ENCODE peak calls at places on chromosome 5, in nine cellular contexts. P is AG08395; K is aorta; G is effector memory CD8-positive, alpha-beta T cell; Z is amniotic stem cell; L is transverse colon; C is H9; M is hepatocyte; A is activated T-helper 1 cell treated with anti-CD3 and anti-CD28 coated beads, Interleukin-12 subunit alpha, Interleukin-12 subunit beta, Interleukin-2, Interleukin-4 antibody, amounts not matched to agents 30 ng/mL and 10 ng/mL and 1 ng/mL, durations not matched to agents 14 hours and 24 hours and 36 hours. F is an unnamed sample.
A peak's percentile ranks its signal among the peaks of the same experiment; 100 is the strongest.

GRCh38 chr5:172858511-172858989 is 24.5 kb downstream of the ERGIC1 start:
- DNase-seq in P (no peak), K (no peak), G (no peak), Z (no peak), L (peak; percentile 51), C (no peak), M (peak; percentile 69), A (no peak), F (no peak)

GRCh38 chr5:103428411-103428871 is 134.1 kb downstream of the NUDT12 start:
- DNase-seq in P (no peak), K (no peak), G (no peak), Z (no peak), L (no peak), C (no peak), M (no peak), A (no peak), F (no peak)

GRCh38 chr5:10479226-10479721 is 37.6 kb downstream of the ROPN1L start:
- DNase-seq in P (peak; percentile 92), K (no peak), G (no peak), Z (peak; percentile 52), L (peak; percentile 85), C (no peak), M (no peak), A (no peak), F (no peak)

GRCh38 chr5:172492097-172492840 is 37.9 kb upstream of the SH3PXD2B start:
- DNase-seq in P (no peak), K (no peak), G (no peak), Z (no peak), L (no peak), C (peak; percentile 10), M (no peak), A (no peak), F (no peak)

GRCh38 chr5:33275921-33276705 is 164.7 kb upstream of the TARS1 start:
- DNase-seq in P (peak; percentile 58), K (no peak), G (no peak), Z (no peak), L (no peak), C (no peak), M (no peak), A (no peak), F (no peak)

GRCh38 chr5:96093340-96093739 is 131.7 kb upstream of the ELL2 start:
- DNase-seq in P (no peak), K (no peak), G (no peak), Z (no peak), L (no peak), C (no peak), M (no peak), A (no peak), F (no peak)

GRCh38 chr5:56662891-56663290 is 152.5 kb upstream of the MAP3K1 start:
- DNase-seq in P (no peak), K (no peak), G (no peak), Z (no peak), L (no peak), C (no peak), M (no peak), A (no peak), F (no peak)

GRCh38 chr5:136526798-136527197 is 161.5 kb upstream of the TRPC7 start:
- DNase-seq in P (no peak), K (no peak), G (no peak), Z (no peak), L (no peak), C (no peak), M (no peak), A (no peak), F (no peak)

GRCh38 chr5:1807479-1808185 is 6.4 kb downstream of the NDUFS6 start:
- DNase-seq in P (no peak), K (peak; percentile 48), G (no peak), Z (no peak), L (no peak), C (no peak), M (no peak), A (no peak), F (no peak)

GRCh38 chr5:151005975-151006576 is 14.3 kb upstream of the GPX3 start:
- DNase-seq in P (peak; percentile 41), K (peak; percentile 90), G (no peak), Z (no peak), L (peak; percentile 74), C (no peak), M (peak; percentile 48), A (no peak), F (no peak)

GRCh38 chr5:132076202-132076830 is 2.7 kb downstream of the CSF2 start:
- DNase-seq in P (no peak), K (peak; percentile 66), G (no peak), Z (no peak), L (no peak), C (no peak), M (no peak), A (no peak), F (no peak)

GRCh38 chr5:16518606-16519005 is 53.0 kb upstream of the ZNF622 start:
- DNase-seq in P (no peak), K (no peak), G (no peak), Z (no peak), L (no peak), C (no peak), M (no peak), A (no peak), F (no peak)

GRCh38 chr5:148372331-148372730 is 11.4 kb upstream of the FBXO38 start:
- DNase-seq in P (no peak), K (no peak), G (no peak), Z (no peak), L (no peak), C (no peak), M (no peak), A (no peak), F (no peak)

GRCh38 chr5:159316519-159317383 is 13.5 kb downstream of the IL12B start:
- DNase-seq in P (peak; percentile 55), K (no peak), G (peak; percentile 37), Z (no peak), L (peak; percentile 41), C (peak; percentile 61), M (peak; percentile 68), A (peak; percentile 20), F (no peak)

GRCh38 chr5:5572010-5572982 is 149.8 kb downstream of the ICE1 start:
- DNase-seq in P (no peak), K (peak; percentile 94), G (no peak), Z (no peak), L (peak; percentile 13), C (peak; percentile 42), M (no peak), A (no peak), F (no peak)

GRCh38 chr5:95812100-95812472 is 10.4 kb downstream of the GLRX start:
- DNase-seq in P (no peak), K (no peak), G (no peak), Z (no peak), L (no peak), C (no peak), M (peak; percentile 58), A (no peak), F (no peak)

GRCh38 chr5:132777209-132778069 is at the start of gene SEPTIN8:
- DNase-seq in P (peak; percentile 61), K (peak; percentile 88), G (peak; percentile 38), Z (peak; percentile 20), L (peak; percentile 59), C (peak; percentile 53), M (peak; percentile 71), A (peak; percentile 43), F (no peak)

GRCh38 chr5:59025734-59026133 is 442.9 kb downstream of the RAB3C start:
- DNase-seq in P (no peak), K (no peak), G (no peak), Z (no peak), L (no peak), C (no peak), M (peak; percentile 32), A (no peak), F (no peak)

GRCh38 chr5:93929146-93929545 is 187.7 kb upstream of the POU5F2 start:
- DNase-seq in P (no peak), K (no peak), G (no peak), Z (no peak), L (no peak), C (no peak), M (no peak), A (no peak), F (no peak)

GRCh38 chr5:141529002-141529401 is 40.1 kb downstream of the PCDHGC5 start:
- DNase-seq in P (peak; percentile 47), K (no peak), G (no peak), Z (no peak), L (no peak), C (no peak), M (peak; percentile 42), A (no peak), F (no peak)

GRCh38 chr5:99928490-99928889 is 606.7 kb upstream of the FAM174A start:
- DNase-seq in P (no peak), K (no peak), G (no peak), Z (no peak), L (no peak), C (no peak), M (no peak), A (no peak), F (no peak)

GRCh38 chr5:74063821-74064598 is 438.0 kb downstream of the ARHGEF28 start:
- DNase-seq in P (peak; percentile 36), K (no peak), G (no peak), Z (no peak), L (no peak), C (no peak), M (no peak), A (no peak), F (no peak)